ENCODE peak calls at places on chromosomes 16 and 17, in nine cellular contexts. W is lung, G is endodermal cell, Z is neural crest cell, H is cardiac fibroblast, N is tibial artery, Q is heart left ventricle, S is uterus, R is GM12865. X is an unnamed sample.

GRCh38 chr17:6456914-6457687 is 12.8 kb downstream of the PIMREG start:
- DNase-seq in W (no peak), G (peak; percentile 73), Z (no peak), H (peak; percentile 70), N (no peak), Q (peak; percentile 44), S (no peak), R (no peak), X (no peak)

GRCh38 chr17:60604686-60605334 is 4.8 kb downstream of the PPM1D start:
- DNase-seq in W (no peak), G (no peak), Z (no peak), H (peak; percentile 66), N (peak; percentile 74), Q (peak; percentile 34), S (no peak), R (no peak), X (no peak)

GRCh38 chr17:69485901-69486643 is 71.6 kb downstream of the MAP2K6 start:
- DNase-seq in W (no peak), G (no peak), Z (no peak), H (peak; percentile 22), N (no peak), Q (no peak), S (no peak), R (peak; percentile 30), X (no peak)

GRCh38 chr17:83176272-83176955 is 97.0 kb downstream of the METRNL start:
- DNase-seq in W (peak; percentile 22), G (peak; percentile 33), Z (no peak), H (no peak), N (no peak), Q (no peak), S (no peak), R (peak; percentile 15), X (no peak)

GRCh38 chr16:49281843-49282642 is 405 bp upstream of the CBLN1 start:
- DNase-seq in W (peak; percentile 82), G (peak; percentile 96), Z (peak; percentile 95), H (peak; percentile 51), N (peak; percentile 68), Q (peak; percentile 93), S (peak; percentile 26), R (peak; percentile 91), X (peak; percentile 91)

GRCh38 chr16:78957328-78958100 is 643.0 kb downstream of the MAF start:
- DNase-seq in W (no peak), G (no peak), Z (peak; percentile 11), H (no peak), N (no peak), Q (no peak), S (no peak), R (peak; percentile 6), X (no peak)

GRCh38 chr16:27718767-27719445 is 169.0 kb downstream of the KATNIP start:
- DNase-seq in W (no peak), G (no peak), Z (peak; percentile 64), H (no peak), N (no peak), Q (no peak), S (no peak), R (no peak), X (no peak)

GRCh38 chr17:81731271-81731670 is 19.2 kb downstream of the SLC25A10 start:
- DNase-seq in W (no peak), G (no peak), Z (no peak), H (no peak), N (no peak), Q (no peak), S (no peak), R (no peak), X (no peak)

GRCh38 chr16:58462499-58462996 is 37.4 kb upstream of the NDRG4 start:
- DNase-seq in W (no peak), G (peak; percentile 51), Z (no peak), H (no peak), N (no peak), Q (peak; percentile 34), S (no peak), R (no peak), X (no peak)

GRCh38 chr17:72514888-72515287 is 394.1 kb downstream of the SOX9 start:
- DNase-seq in W (no peak), G (no peak), Z (no peak), H (peak; percentile 62), N (no peak), Q (peak; percentile 70), S (no peak), R (peak; percentile 18), X (no peak)

GRCh38 chr17:72517413-72518237 is 396.8 kb downstream of the SOX9 start:
- DNase-seq in W (no peak), G (no peak), Z (no peak), H (no peak), N (no peak), Q (no peak), S (no peak), R (no peak), X (no peak)

GRCh38 chr17:72516772-72517399 is 396.1 kb downstream of the SOX9 start:
- DNase-seq in W (no peak), G (no peak), Z (no peak), H (peak; percentile 56), N (no peak), Q (peak; percentile 62), S (no peak), R (peak; percentile 70), X (no peak)

GRCh38 chr17:72514321-72514861 is 393.6 kb downstream of the SOX9 start:
- DNase-seq in W (no peak), G (no peak), Z (no peak), H (no peak), N (no peak), Q (no peak), S (no peak), R (no peak), X (no peak)

DNA sequence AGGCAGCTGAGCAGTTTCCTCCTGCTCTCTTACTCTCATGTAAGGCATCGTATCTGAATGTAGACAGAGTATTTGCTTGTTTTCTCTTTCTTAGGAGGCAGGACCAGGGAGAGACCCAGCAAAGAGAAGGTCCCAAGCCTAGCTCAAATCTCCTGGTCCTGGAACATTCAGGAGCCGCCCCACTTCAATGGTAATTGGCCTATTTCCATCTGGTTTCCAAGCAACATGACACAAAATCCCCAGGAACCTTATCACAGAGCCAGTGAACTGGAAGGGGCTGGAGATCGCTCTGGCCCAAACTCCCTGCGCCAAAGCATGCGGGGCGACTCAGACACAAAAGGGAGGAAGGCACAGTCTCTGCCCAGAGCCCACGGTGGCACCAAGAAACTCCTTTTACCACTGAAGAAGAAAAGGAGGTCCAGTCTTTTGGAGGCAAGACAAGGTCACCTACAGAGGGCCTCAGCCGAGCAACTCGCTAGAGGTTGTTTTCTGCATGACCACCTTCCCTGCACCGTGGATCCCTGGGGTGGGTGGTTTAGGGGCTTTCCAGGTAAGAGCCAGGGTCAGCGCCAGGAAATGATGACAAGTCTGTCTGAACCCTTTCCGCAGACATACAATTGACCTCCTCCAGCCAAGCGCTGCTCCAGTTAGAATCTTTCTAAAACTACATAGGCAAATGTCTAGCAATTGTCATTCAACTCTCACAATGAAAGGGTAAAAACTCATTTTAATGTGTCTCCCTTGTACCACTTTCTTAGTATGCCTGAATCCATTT is 394.7 kb downstream of the SOX9 start:
- DNase-seq in W (no peak), G (no peak), Z (no peak), H (peak; percentile 51), N (no peak), Q (no peak), S (no peak), R (peak; percentile 86), X (no peak)
- TF ChIP-seq CTCF in W (no peak), G (no peak), Z (no peak), H (no peak), N (no peak), Q (no peak), S (no peak), R (no peak), X (no peak)

DNA sequence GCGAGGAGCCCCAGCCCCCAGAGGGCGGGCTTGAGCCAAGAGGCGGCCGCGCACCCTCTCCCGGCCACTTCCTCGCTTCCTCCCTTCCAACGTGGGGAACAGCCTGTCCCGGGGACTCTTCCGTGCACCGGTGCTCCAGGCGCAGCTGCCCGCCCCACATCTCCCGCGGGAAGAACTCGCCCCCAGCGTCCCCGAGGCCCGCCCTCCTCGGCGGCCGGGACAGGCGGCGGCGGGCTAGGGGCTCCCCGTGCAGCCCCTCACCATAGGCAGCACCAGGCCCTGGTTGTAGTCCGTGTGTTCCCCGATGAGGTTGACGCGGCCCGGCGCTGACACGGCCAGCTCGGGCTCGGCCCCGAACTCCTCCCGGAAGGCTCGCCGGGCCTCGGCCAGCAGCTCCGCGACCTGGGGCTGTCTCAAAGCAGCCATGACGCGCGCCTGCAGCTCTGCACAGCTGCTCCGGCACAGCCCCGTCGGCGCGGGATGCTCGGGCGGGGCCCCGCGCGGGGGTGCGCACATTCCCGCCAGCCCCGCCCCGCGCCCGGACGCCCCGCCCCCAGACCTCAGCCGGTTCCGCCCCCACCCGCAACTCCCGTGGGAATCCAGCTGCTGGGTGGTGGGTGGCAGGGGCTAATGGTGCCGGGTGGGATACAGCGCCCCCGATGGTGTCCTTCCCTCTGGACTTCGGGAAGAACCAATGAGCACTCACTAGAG is at the start of gene GALK1:
- DNase-seq in W (peak; percentile 78), G (peak; percentile 94), Z (peak; percentile 69), H (peak; percentile 68), N (peak; percentile 90), Q (peak; percentile 84), S (peak; percentile 74), R (peak; percentile 82), X (peak; percentile 92)
- TF ChIP-seq CTCF in W (peak; percentile 58), G (peak; percentile 76), Z (peak; percentile 61), H (peak; percentile 70), N (no peak), Q (peak; percentile 53), S (peak; percentile 63), R (peak; percentile 77), X (peak; percentile 62)

GRCh38 chr16:13332713-13333255 is 431.4 kb downstream of the SHISA9 start:
- DNase-seq in W (no peak), G (peak; percentile 71), Z (no peak), H (no peak), N (no peak), Q (no peak), S (no peak), R (no peak), X (no peak)

GRCh38 chr16:13335894-13336293 is 434.5 kb downstream of the SHISA9 start:
- DNase-seq in W (no peak), G (no peak), Z (no peak), H (no peak), N (no peak), Q (no peak), S (no peak), R (no peak), X (no peak)

GRCh38 chr16:13337482-13337881 is 436.1 kb downstream of the SHISA9 start:
- DNase-seq in W (no peak), G (no peak), Z (no peak), H (no peak), N (no peak), Q (no peak), S (no peak), R (peak; percentile 36), X (no peak)

GRCh38 chr16:13333336-13333735 is 431.9 kb downstream of the SHISA9 start:
- DNase-seq in W (no peak), G (no peak), Z (no peak), H (no peak), N (no peak), Q (no peak), S (no peak), R (no peak), X (no peak)

GRCh38 chr16:13331918-13332317 is 430.5 kb downstream of the SHISA9 start:
- DNase-seq in W (no peak), G (peak; percentile 59), Z (no peak), H (no peak), N (no peak), Q (no peak), S (no peak), R (no peak), X (no peak)
- TF ChIP-seq CTCF in W (no peak), G (peak; percentile 76), Z (no peak), H (no peak), N (no peak), Q (no peak), S (no peak), R (peak; percentile 3), X (no peak)

GRCh38 chr16:20854963-20855362 is 45.2 kb downstream of the DCUN1D3 start:
- DNase-seq in W (no peak), G (no peak), Z (no peak), H (no peak), N (no peak), Q (no peak), S (no peak), R (no peak), X (no peak)
- TF ChIP-seq CTCF in W (no peak), G (no peak), Z (no peak), H (no peak), N (no peak), Q (no peak), S (no peak), R (no peak), X (no peak)

X was measured in GM13976.